ENCODE peak calls at places on chromosomes 4 and X, in ten cellular contexts. W, Y, G, T, Z, I, K, R, P and E are unnamed samples.

GRCh38 chr4:119755599-119755998 is 127.0 kb upstream of the PDE5A start:
- DNase-seq in W (no peak), Y (no peak), G (no peak), T (no peak), Z (no peak), I (no peak), K (no peak), R (no peak), P (no peak), E (no peak)

GRCh38 chr4:89765966-89766365 is 71.0 kb downstream of the SNCA start:
- DNase-seq in W (no peak), Y (no peak), G (peak), T (peak), Z (no peak), I (no peak), K (peak), R (no peak), P (no peak), E (no peak)

GRCh38 chrX:111145878-111146277 is 49.9 kb downstream of the PAK3 start:
- DNase-seq in W (no peak), Y (no peak), G (no peak), T (no peak), Z (no peak), I (no peak), K (no peak), R (no peak), P (no peak), E (no peak)

GRCh38 chr4:124803641-124804040 is 91.1 kb upstream of the ANKRD50 start:
- DNase-seq in W (no peak), Y (no peak), G (no peak), T (no peak), Z (no peak), I (no peak), K (no peak), R (no peak), P (no peak), E (no peak)

GRCh38 chrX:2690856-2691542 is at the start of gene CD99:
- DNase-seq in W (no peak), Y (peak), G (no peak), T (peak), Z (peak), I (peak), K (no peak), R (peak), P (peak), E (peak)

GRCh38 chr4:53365121-53365485 is 758 bp downstream of the SCFD2 start:
- DNase-seq in W (no peak), Y (peak), G (no peak), T (peak), Z (peak), I (no peak), K (no peak), R (peak), P (no peak), E (no peak)

GRCh38 chrX:150540965-150541364 is 27.5 kb upstream of the MTM1 start:
- DNase-seq in W (no peak), Y (no peak), G (peak), T (no peak), Z (no peak), I (no peak), K (no peak), R (no peak), P (no peak), E (no peak)

GRCh38 chr4:102268355-102268754 is 76.9 kb downstream of the SLC39A8 start:
- DNase-seq in W (no peak), Y (no peak), G (no peak), T (no peak), Z (no peak), I (no peak), K (no peak), R (no peak), P (no peak), E (no peak)

GRCh38 chr4:11293866-11294265 is 134.8 kb downstream of the HS3ST1 start:
- DNase-seq in W (no peak), Y (no peak), G (no peak), T (no peak), Z (no peak), I (no peak), K (no peak), R (no peak), P (no peak), E (no peak)

GRCh38 chr4:175639346-175639745 is 172.7 kb downstream of the GPM6A start:
- DNase-seq in W (no peak), Y (no peak), G (no peak), T (no peak), Z (no peak), I (no peak), K (no peak), R (no peak), P (no peak), E (no peak)

GRCh38 chr4:55008166-55009056 is 117.0 kb downstream of the KDR start:
- DNase-seq in W (no peak), Y (no peak), G (no peak), T (peak), Z (no peak), I (no peak), K (no peak), R (peak), P (no peak), E (no peak)

GRCh38 chr4:46444318-46444717 is 54.4 kb upstream of the GABRA2 start:
- DNase-seq in W (no peak), Y (no peak), G (no peak), T (no peak), Z (no peak), I (no peak), K (no peak), R (no peak), P (no peak), E (no peak)

GRCh38 chrX:11724122-11725017 is 33.7 kb upstream of the MSL3 start:
- DNase-seq in W (peak), Y (no peak), G (peak), T (peak), Z (no peak), I (no peak), K (no peak), R (peak), P (no peak), E (no peak)

GRCh38 chrX:133248177-133248576 is 30.0 kb upstream of the TFDP3 start:
- DNase-seq in W (no peak), Y (no peak), G (no peak), T (no peak), Z (no peak), I (no peak), K (no peak), R (no peak), P (no peak), E (no peak)

GRCh38 chr4:176377705-176378302 is 58.0 kb downstream of the SPCS3 start:
- DNase-seq in W (no peak), Y (no peak), G (peak), T (no peak), Z (no peak), I (no peak), K (no peak), R (no peak), P (no peak), E (no peak)

GRCh38 chrX:17459008-17459407 is 84.0 kb downstream of the NHS start:
- DNase-seq in W (no peak), Y (no peak), G (peak), T (peak), Z (no peak), I (peak), K (peak), R (no peak), P (no peak), E (peak)

GRCh38 chr4:140423106-140423505 is 4.3 kb downstream of the CLGN start:
- DNase-seq in W (no peak), Y (no peak), G (no peak), T (no peak), Z (no peak), I (no peak), K (no peak), R (no peak), P (no peak), E (no peak)

GRCh38 chrX:152905081-152905420 is 7.2 kb downstream of the ZNF185 start:
- DNase-seq in W (peak), Y (no peak), G (no peak), T (no peak), Z (no peak), I (no peak), K (no peak), R (no peak), P (no peak), E (no peak)

GRCh38 chrX:113157496-113157895 is 316.9 kb upstream of the AMOT start:
- DNase-seq in W (peak), Y (no peak), G (no peak), T (no peak), Z (no peak), I (no peak), K (no peak), R (no peak), P (no peak), E (no peak)

GRCh38 chr4:76799139-76799538 is 98.8 kb downstream of the SOWAHB start:
- DNase-seq in W (no peak), Y (no peak), G (no peak), T (no peak), Z (no peak), I (no peak), K (no peak), R (no peak), P (no peak), E (no peak)

GRCh38 chr4:153541426-153542096 is 75.4 kb downstream of the TMEM131L start:
- DNase-seq in W (no peak), Y (no peak), G (no peak), T (peak), Z (no peak), I (no peak), K (peak), R (no peak), P (no peak), E (no peak)

GRCh38 chr4:7157140-7157488 is 35.2 kb upstream of the SORCS2 start:
- DNase-seq in W (no peak), Y (no peak), G (no peak), T (no peak), Z (no peak), I (no peak), K (no peak), R (no peak), P (no peak), E (no peak)

GRCh38 chrX:38664285-38664684 is 102.9 kb downstream of the TSPAN7 start:
- DNase-seq in W (peak), Y (peak), G (peak), T (peak), Z (no peak), I (no peak), K (no peak), R (no peak), P (no peak), E (no peak)

GRCh38 chr4:102569200-102569599 is 68.0 kb downstream of the NFKB1 start:
- DNase-seq in W (no peak), Y (no peak), G (no peak), T (no peak), Z (no peak), I (no peak), K (peak), R (no peak), P (no peak), E (no peak)

GRCh38 chrX:133415276-133416105 is at the start of gene GPC4:
- DNase-seq in W (peak), Y (peak), G (peak), T (peak), Z (no peak), I (peak), K (no peak), R (peak), P (no peak), E (peak)

GRCh38 chr4:648579-649292 is 23.4 kb downstream of the PDE6B start:
- DNase-seq in W (no peak), Y (no peak), G (no peak), T (no peak), Z (no peak), I (no peak), K (no peak), R (no peak), P (no peak), E (no peak)

GRCh38 chrX:115177941-115178340 is 11.3 kb upstream of the RBMXL3 start:
- DNase-seq in W (no peak), Y (no peak), G (no peak), T (no peak), Z (no peak), I (no peak), K (no peak), R (no peak), P (no peak), E (no peak)

GRCh38 chr4:11440481-11441181 is 11.9 kb upstream of the HS3ST1 start:
- DNase-seq in W (no peak), Y (no peak), G (no peak), T (no peak), Z (no peak), I (no peak), K (no peak), R (no peak), P (no peak), E (no peak)